ENCODE peak calls at places on chromosomes 4 and X, in five cellular contexts. F is ovary, P is sigmoid colon, N is uterus, C is HCT116. A is an unnamed sample.
A peak's percentile ranks its signal among the peaks of the same experiment; 100 is the strongest.

GRCh38 chr4:1233641-1234277 is 15.2 kb downstream of the CTBP1 start:
- DNase-seq in P (peak; percentile 89), N (peak; percentile 83), F (peak; percentile 66), C (no peak), A (peak; percentile 69)

GRCh38 chr4:119314356-119314755 is 7.6 kb downstream of the FABP2 start:
- DNase-seq in C (no peak), N (no peak), P (no peak), F (no peak), A (no peak)

GRCh38 chr4:107363137-107363536 is 327.0 kb upstream of the DKK2 start:
- DNase-seq in F (no peak), P (no peak), C (no peak), N (no peak), A (no peak)

GRCh38 chr4:172850838-172851237 is 317.8 kb upstream of the GALNT7 start:
- DNase-seq in P (no peak), N (no peak), C (peak; percentile 10), F (no peak), A (no peak)

GRCh38 chrX:39688576-39689373 is 409.0 kb downstream of the BCOR start:
- DNase-seq in P (peak; percentile 76), N (peak; percentile 72), C (no peak), F (peak; percentile 75), A (peak; percentile 76)

GRCh38 chr4:94235825-94236224 is 28.2 kb downstream of the SMARCAD1 start:
- DNase-seq in F (no peak), C (no peak), P (no peak), N (no peak), A (no peak)

GRCh38 chr4:85756938-85757337 is 282.0 kb downstream of the ARHGAP24 start:
- DNase-seq in P (no peak), F (no peak), N (no peak), C (no peak), A (no peak)

GRCh38 chrX:134679226-134679625 is 21.0 kb upstream of the PLAC1 start:
- DNase-seq in N (no peak), C (no peak), F (no peak), P (no peak), A (no peak)

GRCh38 chr4:30380404-30380998 is 339.7 kb upstream of the PCDH7 start:
- DNase-seq in N (no peak), F (no peak), C (peak; percentile 65), P (no peak), A (no peak)

GRCh38 chrX:133561251-133561650 is 146.0 kb upstream of the GPC4 start:
- DNase-seq in N (no peak), C (no peak), F (no peak), P (no peak), A (no peak)

GRCh38 chrX:43589735-43590515 is 66.2 kb upstream of the MAOA start:
- DNase-seq in C (no peak), N (no peak), F (peak; percentile 25), P (no peak), A (no peak)

GRCh38 chrX:97524997-97525396 is 641.3 kb downstream of the RPA4 start:
- DNase-seq in C (no peak), F (no peak), P (no peak), N (no peak), A (no peak)

GRCh38 chrX:129577473-129577872 is 37.4 kb downstream of the OCRL start:
- DNase-seq in F (peak; percentile 40), N (no peak), C (no peak), P (no peak), A (no peak)

GRCh38 chr4:2066011-2066551 is 7.0 kb downstream of the NAT8L start:
- DNase-seq in N (no peak), F (no peak), C (no peak), P (peak; percentile 50), A (peak; percentile 61)

GRCh38 chr4:61070269-61070668 is 129.9 kb upstream of the ADGRL3 start:
- DNase-seq in C (no peak), N (no peak), F (no peak), P (no peak), A (no peak)

GRCh38 chr4:75940692-75941253 is at the start of gene NAAA:
- DNase-seq in F (peak; percentile 74), P (peak; percentile 92), C (peak; percentile 51), N (peak; percentile 38), A (peak; percentile 98)

GRCh38 chr4:130424211-130424610 is 1328.3 kb downstream of the C4orf33 start:
- DNase-seq in F (no peak), C (no peak), P (no peak), N (no peak), A (no peak)

GRCh38 chr4:186920486-186920885 is 196.8 kb upstream of the FAT1 start:
- DNase-seq in F (no peak), C (no peak), P (no peak), N (no peak), A (no peak)

GRCh38 chrX:55801811-55802210 is 84.3 kb downstream of the RRAGB start:
- DNase-seq in N (no peak), C (no peak), F (no peak), P (no peak), A (no peak)

GRCh38 chr4:5374577-5374976 is 323.3 kb downstream of the STK32B start:
- DNase-seq in P (no peak), F (no peak), C (no peak), N (no peak), A (no peak)

GRCh38 chrX:33086886-33087285 is 124.5 kb downstream of the DMD start:
- DNase-seq in P (no peak), N (no peak), C (no peak), F (no peak), A (no peak)

GRCh38 chrX:41180194-41180902 is 95.1 kb downstream of the USP9X start:
- DNase-seq in F (peak; percentile 58), P (no peak), C (peak; percentile 26), N (peak; percentile 39), A (no peak)

GRCh38 chrX:70352473-70352872 is 62.6 kb downstream of the KIF4A start:
- DNase-seq in C (no peak), P (no peak), N (no peak), F (no peak), A (no peak)

GRCh38 chrX:14039344-14039743 is 9.7 kb upstream of the GEMIN8 start:
- DNase-seq in F (peak; percentile 42), C (no peak), P (no peak), N (no peak), A (no peak)

GRCh38 chr4:89427765-89428164 is 120.2 kb upstream of the GPRIN3 start:
- DNase-seq in P (no peak), N (no peak), C (no peak), F (no peak), A (no peak)

GRCh38 chrX:23694606-23695005 is 27.3 kb downstream of the PRDX4 start:
- DNase-seq in N (peak; percentile 41), P (peak; percentile 82), C (peak; percentile 21), F (peak; percentile 67), A (no peak)

GRCh38 chr4:174214102-174214878 is 69.2 kb downstream of the FBXO8 start:
- DNase-seq in N (no peak), F (no peak), C (no peak), P (no peak), A (no peak)

GRCh38 chrX:13699183-13699826 is 10.4 kb downstream of the RAB9A start:
- DNase-seq in N (no peak), F (no peak), P (no peak), C (no peak), A (no peak)

GRCh38 chr4:117164338-117164737 is 79.0 kb upstream of the TRAM1L1 start:
- DNase-seq in C (peak; percentile 12), F (no peak), N (no peak), P (no peak), A (no peak)

GRCh38 chr4:120819816-120820437 is 102.6 kb downstream of the PRDM5 start:
- DNase-seq in P (no peak), F (no peak), C (no peak), N (no peak), A (no peak)

GRCh38 chr4:38280323-38280706 is 320.1 kb downstream of the PTTG2 start:
- DNase-seq in P (no peak), C (no peak), N (no peak), F (no peak), A (no peak)

GRCh38 chrX:48715066-48715465 is 18.5 kb downstream of the SUV39H1 start:
- DNase-seq in N (no peak), F (no peak), C (no peak), P (no peak), A (no peak)

GRCh38 chr4:110793890-110794588 is 171.2 kb upstream of the PITX2 start:
- DNase-seq in F (no peak), C (no peak), N (no peak), P (no peak), A (no peak)

GRCh38 chr4:140374130-140374477 is 658 bp downstream of the SCOC start:
- DNase-seq in C (no peak), N (no peak), P (no peak), F (no peak), A (no peak)

GRCh38 chr4:55356991-55357461 is 11.0 kb downstream of the SRD5A3 start:
- DNase-seq in P (no peak), C (no peak), N (no peak), F (no peak), A (no peak)

GRCh38 chrX:56576721-56577120 is 13.3 kb downstream of the UBQLN2 start:
- DNase-seq in P (no peak), N (no peak), F (no peak), C (no peak), A (no peak)

GRCh38 chrX:66918511-66918910 is 279.6 kb upstream of the EDA2R start:
- DNase-seq in F (no peak), N (no peak), C (no peak), P (no peak), A (no peak)

GRCh38 chr4:138113819-138114415 is 128.2 kb downstream of the SLC7A11 start:
- DNase-seq in F (no peak), P (no peak), N (no peak), C (no peak), A (no peak)

GRCh38 chr4:81504685-81505598 is 33.2 kb upstream of the RASGEF1B start:
- DNase-seq in C (no peak), N (peak; percentile 27), P (peak; percentile 86), F (peak; percentile 36), A (peak; percentile 91)
- H3K27ac ChIP-seq in C (no peak overlapping the region), N (peak overlapping the region; percentile 29), P (peak overlapping the region; percentile 61), F (no peak overlapping the region), A (peak overlapping the region; percentile 84)

DNA sequence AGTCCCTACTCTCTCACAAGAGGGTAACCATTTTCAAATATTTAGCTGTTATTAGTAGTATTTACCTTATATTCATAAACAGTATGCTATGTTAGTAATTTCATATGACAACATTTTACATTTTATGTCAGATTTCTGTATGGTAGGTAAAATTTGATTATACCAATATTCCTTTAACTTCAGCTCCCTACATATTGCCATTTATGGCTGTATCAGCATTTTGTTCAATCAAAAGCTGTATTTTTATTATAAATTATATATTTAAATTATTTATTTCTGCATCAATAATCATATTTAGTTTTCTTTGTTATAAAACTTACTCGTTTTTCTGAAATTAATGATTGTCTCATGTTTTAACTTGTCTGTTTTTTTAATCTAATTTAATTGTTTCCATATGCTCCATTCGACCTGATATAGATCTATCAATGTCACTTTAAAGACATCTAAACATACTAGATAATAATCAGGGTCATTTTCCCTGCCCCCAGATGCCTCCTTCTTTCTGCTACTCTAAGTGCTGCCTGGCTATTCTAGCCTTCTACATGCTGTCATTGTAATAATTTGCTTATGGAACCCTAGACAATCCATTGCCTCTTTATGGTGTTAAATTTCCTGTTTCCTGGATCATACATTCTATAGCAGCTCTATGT is 1976.7 kb upstream of the ADGRL3 start:
- DNase-seq in C (no peak), F (no peak), P (no peak), N (no peak), A (no peak)
- TF ChIP-seq POLR2A in C (no peak), F (no peak), P (no peak), N (no peak), A (no peak)

GRCh38 chr4:8044244-8044643 is 104.6 kb upstream of the AFAP1 start:
- DNase-seq in P (no peak), F (no peak), C (no peak), N (no peak), A (no peak)
- H3K27ac ChIP-seq in P (no peak overlapping the region), F (no peak overlapping the region), C (no peak overlapping the region), N (no peak overlapping the region), A (no peak overlapping the region)

GRCh38 chrX:15674899-15675489 is 10.4 kb upstream of the CLTRN start:
- DNase-seq in P (peak; percentile 97), F (peak; percentile 94), N (peak; percentile 92), C (peak; percentile 80), A (peak; percentile 97)
- TF ChIP-seq POLR2A in P (peak; percentile 28), F (peak; percentile 74), N (peak; percentile 81), C (no peak), A (no peak)

A was measured in spleen.